ENCODE peak calls at places on chromosomes 7 and 10, in six cellular contexts. One of them, this sample, is unnamed.

GRCh38 chr7:71615017-71615416 is 483.1 kb downstream of the GALNT17 start:
- DNase-seq in fibroblast of lung: no peak
- DNase-seq in psoas muscle: peak; percentile 56
- DNase-seq in B cell: no peak
- DNase-seq in cardiac muscle cell: no peak
- DNase-seq in GM10248: no peak
- DNase-seq in this sample: no peak

GRCh38 chr7:100208911-100209408 is 10.8 kb upstream of the PVRIG start:
- DNase-seq in psoas muscle: no peak
- DNase-seq in fibroblast of lung: no peak
- DNase-seq in GM10248: peak; percentile 75
- DNase-seq in cardiac muscle cell: no peak
- DNase-seq in B cell: no peak
- DNase-seq in this sample: no peak

GRCh38 chr7:55572378-55573233 is at the start of gene VOPP1:
- DNase-seq in cardiac muscle cell: peak; percentile 76
- DNase-seq in GM10248: peak; percentile 89
- DNase-seq in B cell: peak; percentile 85
- DNase-seq in psoas muscle: peak; percentile 77
- DNase-seq in fibroblast of lung: peak; percentile 74
- DNase-seq in this sample: peak; percentile 75

GRCh38 chr7:13111230-13111629 is 423.8 kb downstream of the ARL4A start:
- DNase-seq in B cell: no peak
- DNase-seq in GM10248: no peak
- DNase-seq in cardiac muscle cell: no peak
- DNase-seq in psoas muscle: no peak
- DNase-seq in fibroblast of lung: peak; percentile 34
- DNase-seq in this sample: no peak

GRCh38 chr10:32981760-32982159 is 23.7 kb upstream of the ITGB1 start:
- DNase-seq in fibroblast of lung: peak; percentile 75
- DNase-seq in cardiac muscle cell: peak; percentile 86
- DNase-seq in psoas muscle: no peak
- DNase-seq in B cell: no peak
- DNase-seq in GM10248: no peak
- DNase-seq in this sample: peak; percentile 45

GRCh38 chr10:117496616-117497028 is 45.9 kb upstream of the EMX2 start:
- DNase-seq in cardiac muscle cell: peak; percentile 87
- DNase-seq in GM10248: peak; percentile 76
- DNase-seq in B cell: peak; percentile 70
- DNase-seq in fibroblast of lung: peak; percentile 70
- DNase-seq in psoas muscle: peak; percentile 70
- DNase-seq in this sample: peak; percentile 87

GRCh38 chr10:72611783-72612182 is 14.1 kb downstream of the MICU1 start:
- DNase-seq in B cell: no peak
- DNase-seq in psoas muscle: no peak
- DNase-seq in cardiac muscle cell: peak; percentile 62
- DNase-seq in GM10248: no peak
- DNase-seq in fibroblast of lung: peak; percentile 30
- DNase-seq in this sample: no peak

GRCh38 chr7:156747718-156748117 is 107.1 kb downstream of the RNF32 start:
- DNase-seq in psoas muscle: no peak
- DNase-seq in fibroblast of lung: no peak
- DNase-seq in GM10248: no peak
- DNase-seq in B cell: no peak
- DNase-seq in cardiac muscle cell: no peak
- DNase-seq in this sample: no peak

GRCh38 chr7:82021713-82022112 is 251.9 kb upstream of the HGF start:
- DNase-seq in cardiac muscle cell: no peak
- DNase-seq in psoas muscle: no peak
- DNase-seq in B cell: no peak
- DNase-seq in GM10248: no peak
- DNase-seq in fibroblast of lung: no peak
- DNase-seq in this sample: no peak

GRCh38 chr7:50664937-50665336 is 99.7 kb upstream of the DDC start:
- DNase-seq in fibroblast of lung: no peak
- DNase-seq in GM10248: no peak
- DNase-seq in B cell: no peak
- DNase-seq in cardiac muscle cell: no peak
- DNase-seq in psoas muscle: no peak
- DNase-seq in this sample: no peak

GRCh38 chr7:159114981-159115380 is 29.7 kb downstream of the VIPR2 start:
- DNase-seq in fibroblast of lung: no peak
- DNase-seq in psoas muscle: peak; percentile 6
- DNase-seq in cardiac muscle cell: no peak
- DNase-seq in B cell: no peak
- DNase-seq in GM10248: no peak
- DNase-seq in this sample: no peak

GRCh38 chr7:44980393-44981034 is 1.7 kb upstream of the MYO1G start:
- DNase-seq in psoas muscle: no peak
- DNase-seq in B cell: peak; percentile 78
- DNase-seq in cardiac muscle cell: peak; percentile 70
- DNase-seq in GM10248: peak; percentile 66
- DNase-seq in fibroblast of lung: peak; percentile 81
- DNase-seq in this sample: no peak

GRCh38 chr10:1064172-1064571 is 8.0 kb downstream of the WDR37 start:
- DNase-seq in fibroblast of lung: no peak
- DNase-seq in B cell: no peak
- DNase-seq in GM10248: no peak
- DNase-seq in cardiac muscle cell: no peak
- DNase-seq in psoas muscle: no peak
- DNase-seq in this sample: no peak

GRCh38 chr10:95257849-95258248 is 33.0 kb downstream of the PDLIM1 start:
- DNase-seq in B cell: no peak
- DNase-seq in fibroblast of lung: no peak
- DNase-seq in GM10248: no peak
- DNase-seq in cardiac muscle cell: no peak
- DNase-seq in psoas muscle: no peak
- DNase-seq in this sample: no peak

GRCh38 chr10:128859738-128860386 is 607.2 kb upstream of the MGMT start:
- DNase-seq in GM10248: peak; percentile 34
- DNase-seq in fibroblast of lung: peak; percentile 1
- DNase-seq in cardiac muscle cell: peak; percentile 55
- DNase-seq in B cell: no peak
- DNase-seq in psoas muscle: no peak
- DNase-seq in this sample: peak; percentile 48

GRCh38 chr7:67788689-67789088 is 792.1 kb downstream of the TYW1 start:
- DNase-seq in B cell: no peak
- DNase-seq in psoas muscle: no peak
- DNase-seq in fibroblast of lung: no peak
- DNase-seq in GM10248: no peak
- DNase-seq in cardiac muscle cell: peak; percentile 55
- DNase-seq in this sample: peak; percentile 26

GRCh38 chr10:84026821-84027257 is 112.5 kb upstream of the GHITM start:
- DNase-seq in fibroblast of lung: peak; percentile 7
- DNase-seq in psoas muscle: no peak
- DNase-seq in B cell: peak; percentile 2
- DNase-seq in GM10248: peak; percentile 26
- DNase-seq in cardiac muscle cell: peak; percentile 27
- DNase-seq in this sample: peak; percentile 45

GRCh38 chr10:73956476-73957338 is 41.2 kb upstream of the VCL start:
- DNase-seq in GM10248: peak; percentile 69
- DNase-seq in cardiac muscle cell: peak; percentile 53
- DNase-seq in psoas muscle: no peak
- DNase-seq in B cell: peak; percentile 69
- DNase-seq in fibroblast of lung: peak; percentile 70
- DNase-seq in this sample: no peak

GRCh38 chr10:11446133-11446532 is 165.3 kb downstream of the USP6NL start:
- DNase-seq in B cell: no peak
- DNase-seq in GM10248: no peak
- DNase-seq in cardiac muscle cell: no peak
- DNase-seq in psoas muscle: no peak
- DNase-seq in fibroblast of lung: no peak
- DNase-seq in this sample: no peak

DNA sequence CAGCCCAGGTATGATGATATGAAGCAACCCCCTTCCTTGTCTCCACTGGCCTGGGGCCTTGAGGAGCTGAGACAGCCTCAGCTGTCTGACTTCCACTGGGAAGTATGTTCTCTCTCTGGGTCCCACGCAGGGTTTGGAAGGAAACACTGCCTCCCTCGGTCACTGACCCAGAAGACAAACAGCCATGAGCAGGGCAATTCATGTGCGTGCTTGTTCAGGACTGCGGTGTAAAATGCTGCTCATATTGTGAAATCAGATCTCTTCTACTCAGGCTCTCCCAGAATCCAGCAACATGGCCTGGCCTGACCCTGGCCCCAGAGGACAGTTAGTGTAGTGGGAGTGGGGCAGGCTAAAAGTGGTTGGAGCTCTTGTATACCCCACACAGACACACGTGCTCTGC is 2.8 kb downstream of the CLCN1 start:
- DNase-seq in B cell: no peak
- DNase-seq in cardiac muscle cell: peak; percentile 61
- DNase-seq in fibroblast of lung: no peak
- DNase-seq in GM10248: no peak
- DNase-seq in psoas muscle: peak; percentile 42
- DNase-seq in this sample: no peak
- TF ChIP-seq CTCF in B cell: no peak
- TF ChIP-seq CTCF in cardiac muscle cell: no peak
- TF ChIP-seq CTCF in fibroblast of lung: no peak
- TF ChIP-seq CTCF in GM10248: no peak
- TF ChIP-seq CTCF in psoas muscle: no peak
- TF ChIP-seq CTCF in this sample: no peak

DNA sequence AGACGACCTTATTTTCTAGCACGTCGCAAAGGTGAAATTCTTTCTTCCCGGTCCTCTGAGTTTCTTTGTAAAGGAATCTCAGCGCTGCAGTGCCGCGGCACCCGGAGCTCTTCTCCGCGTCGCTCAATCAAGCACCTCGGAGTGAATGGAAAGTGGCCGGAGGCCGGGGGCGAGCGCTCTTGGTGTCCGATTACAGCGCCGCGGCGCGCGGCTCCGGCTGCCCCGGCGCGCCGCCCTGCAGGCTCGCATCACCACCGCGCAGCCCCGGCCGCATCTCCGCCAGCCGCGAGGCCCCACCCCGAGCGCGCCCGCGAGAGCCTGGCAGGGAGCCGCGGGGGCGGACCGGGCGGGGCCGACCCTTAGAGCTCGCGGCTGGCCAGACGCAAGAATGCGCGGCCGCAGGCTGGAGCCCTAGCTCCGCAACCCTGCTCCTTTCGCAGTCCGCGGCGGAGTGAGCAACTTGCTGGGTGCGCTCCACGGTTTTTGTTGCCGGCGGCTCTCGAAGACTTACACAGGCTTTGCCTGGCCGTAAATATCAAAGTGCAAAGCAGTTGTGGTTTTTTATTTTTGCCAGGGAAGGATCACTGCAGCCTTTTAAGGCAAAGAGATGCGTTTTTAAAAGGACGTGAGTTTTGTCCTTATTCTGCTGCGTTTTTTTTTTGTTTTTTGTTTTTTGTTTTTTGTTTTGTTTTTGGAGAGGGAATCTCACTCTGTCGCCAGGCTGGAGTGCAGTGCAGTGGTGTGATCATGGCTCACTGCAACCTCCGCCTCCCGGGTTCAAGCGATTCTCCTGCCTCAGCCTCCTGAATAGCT is at the start of gene SEMA3C:
- DNase-seq in GM10248: peak; percentile 46
- DNase-seq in B cell: peak; percentile 4
- DNase-seq in cardiac muscle cell: peak; percentile 98
- DNase-seq in psoas muscle: peak; percentile 94
- DNase-seq in fibroblast of lung: peak; percentile 97
- DNase-seq in this sample: peak; percentile 94
- TF ChIP-seq CTCF in GM10248: no peak
- TF ChIP-seq CTCF in B cell: no peak
- TF ChIP-seq CTCF in cardiac muscle cell: peak; percentile 17
- TF ChIP-seq CTCF in psoas muscle: no peak
- TF ChIP-seq CTCF in fibroblast of lung: peak; percentile 4
- TF ChIP-seq CTCF in this sample: no peak

GRCh38 chr10:110872145-110872983 is 636 bp downstream of the PDCD4 start:
- DNase-seq in GM10248: peak; percentile 50
- DNase-seq in cardiac muscle cell: peak; percentile 87
- DNase-seq in fibroblast of lung: peak; percentile 81
- DNase-seq in psoas muscle: peak; percentile 63
- DNase-seq in B cell: peak; percentile 81
- DNase-seq in this sample: peak; percentile 86
- TF ChIP-seq CTCF in GM10248: no peak
- TF ChIP-seq CTCF in cardiac muscle cell: no peak
- TF ChIP-seq CTCF in fibroblast of lung: peak; percentile 26
- TF ChIP-seq CTCF in psoas muscle: no peak
- TF ChIP-seq CTCF in B cell: no peak
- TF ChIP-seq CTCF in this sample: no peak

DNA sequence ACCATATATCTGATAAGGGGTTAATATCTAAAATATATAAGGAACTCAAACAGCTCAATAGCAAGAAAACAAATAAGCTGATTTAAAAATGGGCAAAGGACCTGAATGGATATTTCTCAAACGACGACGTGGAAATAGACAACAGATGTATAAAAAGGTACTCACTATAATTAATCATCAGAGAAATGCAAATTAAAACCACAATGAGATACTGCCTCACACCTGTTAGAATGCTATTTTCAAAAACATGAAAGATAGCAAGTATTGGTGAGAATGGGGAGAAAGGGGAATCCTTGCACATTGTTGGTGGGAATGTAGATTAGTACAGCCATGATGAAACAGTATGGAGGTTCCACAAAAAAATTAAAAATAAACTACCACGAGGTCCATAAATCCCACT is 163.2 kb downstream of the DKK1 start:
- DNase-seq in psoas muscle: no peak
- DNase-seq in B cell: no peak
- DNase-seq in GM10248: no peak
- DNase-seq in cardiac muscle cell: no peak
- DNase-seq in fibroblast of lung: no peak
- DNase-seq in this sample: no peak
- TF ChIP-seq CTCF in psoas muscle: no peak
- TF ChIP-seq CTCF in B cell: no peak
- TF ChIP-seq CTCF in GM10248: no peak
- TF ChIP-seq CTCF in cardiac muscle cell: no peak
- TF ChIP-seq CTCF in fibroblast of lung: no peak
- TF ChIP-seq CTCF in this sample: no peak

GRCh38 chr10:54958844-54959243 is 157.8 kb upstream of the PCDH15 start:
- DNase-seq in psoas muscle: no peak
- DNase-seq in cardiac muscle cell: no peak
- DNase-seq in fibroblast of lung: no peak
- DNase-seq in GM10248: no peak
- DNase-seq in B cell: no peak
- DNase-seq in this sample: no peak
- TF ChIP-seq CTCF in psoas muscle: no peak
- TF ChIP-seq CTCF in cardiac muscle cell: no peak
- TF ChIP-seq CTCF in fibroblast of lung: no peak
- TF ChIP-seq CTCF in GM10248: no peak
- TF ChIP-seq CTCF in B cell: no peak
- TF ChIP-seq CTCF in this sample: no peak

GRCh38 chr10:75398238-75398629 is 3.3 kb downstream of the ZNF503 start:
- DNase-seq in fibroblast of lung: no peak
- DNase-seq in GM10248: no peak
- DNase-seq in psoas muscle: no peak
- DNase-seq in cardiac muscle cell: no peak
- DNase-seq in B cell: no peak
- DNase-seq in this sample: no peak

GRCh38 chr10:75400163-75400768 is 1.3 kb downstream of the ZNF503 start:
- DNase-seq in B cell: peak; percentile 18
- DNase-seq in psoas muscle: no peak
- DNase-seq in fibroblast of lung: peak; percentile 36
- DNase-seq in cardiac muscle cell: peak; percentile 58
- DNase-seq in GM10248: peak; percentile 33
- DNase-seq in this sample: no peak

GRCh38 chr10:75400769-75401568 is 595 bp downstream of the ZNF503 start:
- DNase-seq in B cell: peak; percentile 25
- DNase-seq in fibroblast of lung: peak; percentile 73
- DNase-seq in psoas muscle: peak; percentile 63
- DNase-seq in cardiac muscle cell: peak; percentile 82
- DNase-seq in GM10248: peak; percentile 33
- DNase-seq in this sample: peak; percentile 66

GRCh38 chr10:75398630-75399460 is 2.7 kb downstream of the ZNF503 start:
- DNase-seq in psoas muscle: peak; percentile 36
- DNase-seq in B cell: peak; percentile 7
- DNase-seq in fibroblast of lung: peak; percentile 37
- DNase-seq in GM10248: no peak
- DNase-seq in cardiac muscle cell: peak; percentile 56
- DNase-seq in this sample: peak; percentile 64

GRCh38 chr10:75399461-75400162 is 2.0 kb downstream of the ZNF503 start:
- DNase-seq in B cell: peak; percentile 51
- DNase-seq in psoas muscle: peak; percentile 87
- DNase-seq in fibroblast of lung: peak; percentile 69
- DNase-seq in GM10248: peak; percentile 71
- DNase-seq in cardiac muscle cell: peak; percentile 88
- DNase-seq in this sample: peak; percentile 75
- TF ChIP-seq CTCF in B cell: no peak
- TF ChIP-seq CTCF in psoas muscle: peak; percentile 60
- TF ChIP-seq CTCF in fibroblast of lung: peak; percentile 41
- TF ChIP-seq CTCF in GM10248: peak; percentile 52
- TF ChIP-seq CTCF in cardiac muscle cell: peak; percentile 51
- TF ChIP-seq CTCF in this sample: peak; percentile 49

This sample was measured in nephron progenitor cell.